ENCODE peak calls at places on chromosome 4, in four cellular contexts. Z is heart right ventricle, G is IMR-90, U is OCI-LY7. T is an unnamed sample.

GRCh38 chr4:55396305-55397023 is 707 bp downstream of the TMEM165 start:
- DNase-seq in Z (peak), G (peak), U (peak), T (no peak)

GRCh38 chr4:123777297-123777859 is 380.8 kb downstream of the SPRY1 start:
- DNase-seq in Z (peak), G (peak), U (no peak), T (no peak)

GRCh38 chr4:142721187-142721586 is 124.9 kb downstream of the INPP4B start:
- DNase-seq in Z (no peak), G (peak), U (no peak), T (no peak)

GRCh38 chr4:15336410-15337184 is 91.2 kb upstream of the C1QTNF7 start:
- DNase-seq in Z (no peak), G (peak), U (no peak), T (peak)

GRCh38 chr4:1746265-1746691 is 25.0 kb downstream of the TACC3 start:
- DNase-seq in Z (peak), G (peak), U (peak), T (peak)

GRCh38 chr4:90051999-90052398 is 75.2 kb upstream of the CCSER1 start:
- DNase-seq in Z (no peak), G (no peak), U (no peak), T (no peak)

GRCh38 chr4:149264093-149264733 is 551.4 kb downstream of the IQCM start:
- DNase-seq in Z (peak), G (peak), U (peak), T (peak)

GRCh38 chr4:152983774-152984411 is 47.8 kb downstream of the FHDC1 start:
- DNase-seq in Z (no peak), G (peak), U (no peak), T (peak)

GRCh38 chr4:122764808-122765189 is 32.3 kb downstream of the BBS12 start:
- DNase-seq in Z (no peak), G (peak), U (no peak), T (peak)

GRCh38 chr4:157226035-157226434 is 5.5 kb downstream of the GRIA2 start:
- DNase-seq in Z (no peak), G (no peak), U (no peak), T (peak)

GRCh38 chr4:52935317-52935716 is 73.2 kb downstream of the RASL11B start:
- DNase-seq in Z (no peak), G (no peak), U (no peak), T (no peak)

GRCh38 chr4:113147498-113148231 is 98.2 kb downstream of the ANK2 start:
- DNase-seq in Z (no peak), G (no peak), U (no peak), T (no peak)

GRCh38 chr4:153534792-153535629 is 68.9 kb downstream of the TMEM131L start:
- DNase-seq in Z (no peak), G (no peak), U (no peak), T (no peak)

GRCh38 chr4:169723207-169723606 is 34.5 kb downstream of the HPF1 start:
- DNase-seq in Z (no peak), G (no peak), U (peak), T (no peak)
- TF ChIP-seq CTCF in Z (peak), G (peak), U (peak), T (peak)

DNA sequence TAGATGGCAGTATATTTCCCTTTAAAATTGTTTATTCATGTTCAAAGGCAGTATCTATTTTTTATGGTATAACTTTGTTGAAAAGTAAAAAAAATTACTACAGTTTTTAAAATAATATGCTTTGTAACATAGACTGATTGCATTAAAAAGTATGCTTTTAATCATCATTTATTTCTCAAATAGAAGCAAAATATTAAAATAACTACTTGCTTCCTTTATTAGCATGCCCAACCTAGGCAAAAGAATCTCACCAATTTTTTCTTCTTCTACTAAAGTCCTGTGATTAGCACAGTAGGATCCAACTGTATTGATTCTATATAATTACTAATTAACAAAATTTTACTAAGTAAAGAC is 69.6 kb upstream of the NFKB1 start:
- DNase-seq in Z (no peak), G (no peak), U (no peak), T (no peak)
- H3K4me3 ChIP-seq in Z (no peak), G (no peak), U (peak), T (peak)

GRCh38 chr4:107098403-107098802 is 62.3 kb upstream of the DKK2 start:
- DNase-seq in Z (no peak), G (no peak), U (no peak), T (no peak)

GRCh38 chr4:107094976-107095375 is 58.9 kb upstream of the DKK2 start:
- DNase-seq in Z (no peak), G (no peak), U (no peak), T (no peak)

DNA sequence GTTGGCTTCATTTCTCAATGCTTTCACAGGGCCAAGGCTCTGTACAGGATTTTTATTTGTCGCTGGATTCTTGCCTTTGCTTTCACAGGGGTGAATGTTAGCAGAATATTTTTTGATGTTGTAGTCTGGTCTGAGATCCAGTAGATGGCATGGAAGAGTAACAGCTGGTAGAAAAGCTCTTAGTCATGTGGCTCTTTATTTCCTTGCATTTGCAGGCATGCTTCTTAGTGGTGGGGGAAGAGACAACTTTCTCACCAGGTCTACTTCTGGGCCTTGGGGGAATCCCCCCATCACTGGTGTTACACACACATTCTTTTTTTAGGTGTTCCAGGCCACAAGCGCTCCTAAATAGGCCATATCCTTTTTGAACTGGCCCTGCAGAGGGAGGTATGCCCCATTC is 58.2 kb upstream of the DKK2 start:
- DNase-seq in Z (no peak), G (peak), U (no peak), T (peak)
- TF ChIP-seq CTCF in Z (no peak), G (peak), U (peak), T (peak)

GRCh38 chr4:48194986-48195773 is 61.1 kb upstream of the TXK start:
- DNase-seq in Z (no peak), G (peak), U (no peak), T (peak)
- H3K4me3 ChIP-seq in Z (no peak), G (no peak), U (peak), T (no peak)

DNA sequence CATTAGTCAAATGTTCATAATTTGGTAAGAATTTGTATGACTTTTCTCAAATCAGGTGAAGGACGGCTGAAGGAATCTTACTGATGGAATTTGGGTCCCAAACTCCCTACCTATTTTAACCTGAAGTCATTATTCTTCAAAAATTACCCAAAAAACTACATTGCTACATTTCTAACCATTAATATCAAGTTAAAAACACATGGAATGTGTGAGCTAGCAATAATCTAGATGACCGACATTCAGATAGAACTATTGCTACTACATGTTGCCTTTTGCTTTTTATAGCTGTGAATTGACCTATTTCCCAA is 25.3 kb upstream of the WWC2 start:
- DNase-seq in Z (no peak), G (no peak), U (no peak), T (no peak)
- TF ChIP-seq CTCF in Z (no peak), G (no peak), U (peak), T (no peak)

T was measured in foreskin fibroblast.